ENCODE peak calls at places on chromosome 5, in five cellular contexts. F, G, C, O and U are unnamed samples.

GRCh38 chr5:51988561-51988960 is 605.3 kb downstream of the ISL1 start:
- DNase-seq in C (no peak), G (no peak), F (no peak), O (no peak), U (no peak)

GRCh38 chr5:103174147-103174546 is 54.0 kb downstream of the PPIP5K2 start:
- DNase-seq in G (no peak), O (no peak), F (no peak), C (no peak), U (no peak)

GRCh38 chr5:56429110-56429561 is 196.0 kb upstream of the ANKRD55 start:
- DNase-seq in O (no peak), G (peak; percentile 76), F (no peak), C (no peak), U (no peak)

GRCh38 chr5:151905639-151906038 is 19.0 kb downstream of the GLRA1 start:
- DNase-seq in O (no peak), C (no peak), G (no peak), F (no peak), U (no peak)

GRCh38 chr5:174182111-174182510 is 136.6 kb downstream of the NSG2 start:
- DNase-seq in C (no peak), F (no peak), G (no peak), O (no peak), U (no peak)

GRCh38 chr5:122751293-122751753 is 23.6 kb upstream of the SNX2 start:
- DNase-seq in F (no peak), G (no peak), C (no peak), O (no peak), U (no peak)

GRCh38 chr5:98872679-98873078 is 56.1 kb downstream of the CHD1 start:
- DNase-seq in F (no peak), C (no peak), G (no peak), O (no peak), U (no peak)

GRCh38 chr5:127909078-127909477 is 174.5 kb upstream of the SLC12A2 start:
- DNase-seq in G (no peak), C (no peak), F (no peak), O (no peak), U (no peak)

GRCh38 chr5:124748687-124749594 is 2.5 kb upstream of the ZNF608 start:
- DNase-seq in O (no peak), G (peak; percentile 80), C (no peak), F (peak; percentile 84), U (peak; percentile 41)

GRCh38 chr5:7927466-7928375 is 58.8 kb downstream of the MTRR start:
- DNase-seq in G (peak; percentile 64), O (no peak), F (peak; percentile 59), C (no peak), U (peak; percentile 20)

GRCh38 chr5:161094411-161094810 is 242.4 kb upstream of the ATP10B start:
- DNase-seq in G (no peak), C (no peak), F (no peak), O (no peak), U (no peak)

GRCh38 chr5:81232449-81233079 is 558 bp upstream of the CKMT2 start:
- DNase-seq in F (no peak), O (no peak), G (no peak), C (peak; percentile 81), U (no peak)

GRCh38 chr5:155689403-155689802 is 637.6 kb upstream of the SGCD start:
- DNase-seq in C (no peak), O (no peak), G (no peak), F (no peak), U (no peak)

GRCh38 chr5:102481044-102481715 is 17.6 kb downstream of the SLCO6A1 start:
- DNase-seq in F (no peak), G (no peak), O (no peak), C (no peak), U (no peak)

GRCh38 chr5:54936201-54936600 is 49.2 kb downstream of the ESM1 start:
- DNase-seq in C (no peak), F (no peak), G (no peak), O (no peak), U (no peak)

GRCh38 chr5:26388946-26389345 is 649.4 kb downstream of the CDH9 start:
- DNase-seq in C (no peak), F (no peak), O (no peak), G (no peak), U (no peak)

GRCh38 chr5:42429694-42430093 is 6.5 kb downstream of the GHR start:
- DNase-seq in F (no peak), O (no peak), G (no peak), C (no peak), U (no peak)

GRCh38 chr5:158967566-158967965 is 132.2 kb downstream of the EBF1 start:
- DNase-seq in O (no peak), C (no peak), F (no peak), G (no peak), U (no peak)

GRCh38 chr5:56457887-56458451 is 224.8 kb upstream of the ANKRD55 start:
- DNase-seq in C (no peak), G (no peak), O (no peak), F (no peak), U (no peak)

GRCh38 chr5:2750026-2750757 is 1.3 kb downstream of the IRX2 start:
- DNase-seq in F (no peak), G (no peak), C (no peak), O (no peak), U (no peak)

GRCh38 chr5:111755942-111756353 is 1.0 kb downstream of the NREP start:
- DNase-seq in G (no peak), C (no peak), F (no peak), O (no peak), U (no peak)

GRCh38 chr5:114325552-114325951 is 36.3 kb upstream of the KCNN2 start:
- DNase-seq in G (no peak), F (no peak), C (no peak), O (peak; percentile 28), U (no peak)

GRCh38 chr5:35377653-35378052 is 147.4 kb upstream of the PRLR start:
- DNase-seq in O (no peak), C (no peak), F (no peak), G (no peak), U (no peak)

GRCh38 chr5:124419531-124419930 is 326.9 kb downstream of the ZNF608 start:
- DNase-seq in O (no peak), C (no peak), G (no peak), F (no peak), U (no peak)

GRCh38 chr5:123813937-123814624 is 302.1 kb downstream of the CSNK1G3 start:
- DNase-seq in C (no peak), F (no peak), G (no peak), O (peak; percentile 65), U (no peak)

GRCh38 chr5:33969572-33970452 is 14.7 kb downstream of the SLC45A2 start:
- DNase-seq in O (no peak), F (no peak), C (no peak), G (no peak), U (no peak)

GRCh38 chr5:51378778-51379652 is 4.2 kb upstream of the ISL1 start:
- DNase-seq in G (no peak), O (no peak), F (no peak), C (no peak), U (no peak)

GRCh38 chr5:11302663-11303062 is 541.6 kb upstream of the DAP start:
- DNase-seq in O (no peak), G (no peak), F (no peak), C (no peak), U (no peak)

GRCh38 chr5:52915176-52915875 is 73.8 kb upstream of the ITGA2 start:
- DNase-seq in C (no peak), F (no peak), G (peak; percentile 40), O (no peak), U (no peak)

GRCh38 chr5:139960723-139961383 is 82.2 kb downstream of the NRG2 start:
- DNase-seq in O (no peak), C (no peak), F (no peak), G (no peak), U (no peak)

GRCh38 chr5:128062172-128062746 is 21.3 kb upstream of the SLC12A2 start:
- DNase-seq in F (no peak), C (no peak), O (peak; percentile 53), G (no peak), U (no peak)

GRCh38 chr5:90959262-90959661 is 400.7 kb downstream of the ADGRV1 start:
- DNase-seq in O (no peak), G (no peak), F (no peak), C (no peak), U (no peak)
- TF ChIP-seq CTCF in O (no peak), G (no peak), F (no peak), C (no peak), U (no peak)

GRCh38 chr5:1208743-1209551 is 7.6 kb downstream of the SLC6A19 start:
- DNase-seq in G (peak; percentile 38), C (no peak), O (no peak), F (no peak), U (no peak)
- TF ChIP-seq CTCF in G (no peak), C (no peak), O (peak; percentile 54), F (no peak), U (peak; percentile 34)

GRCh38 chr5:68286612-68286912 is 71.0 kb downstream of the PIK3R1 start:
- DNase-seq in O (no peak), G (no peak), C (no peak), F (no peak), U (no peak)
- TF ChIP-seq CTCF in O (no peak), G (no peak), C (no peak), F (peak; percentile 51), U (no peak)

GRCh38 chr5:109688647-109688998 is 1.1 kb upstream of the MAN2A1 start:
- DNase-seq in C (no peak), O (no peak), F (no peak), G (no peak), U (no peak)
- TF ChIP-seq CTCF in C (no peak), O (no peak), F (peak; percentile 63), G (no peak), U (peak; percentile 64)

GRCh38 chr5:176670449-176670848 is 23.2 kb downstream of the TSPAN17 start:
- DNase-seq in F (no peak), O (no peak), G (no peak), C (no peak), U (no peak)

GRCh38 chr5:176664479-176664878 is 17.2 kb downstream of the TSPAN17 start:
- DNase-seq in C (no peak), G (no peak), F (no peak), O (no peak), U (no peak)

GRCh38 chr5:176665517-176665916 is 18.2 kb downstream of the TSPAN17 start:
- DNase-seq in F (no peak), O (no peak), G (no peak), C (no peak), U (no peak)

GRCh38 chr5:176664886-176665285 is 17.6 kb downstream of the TSPAN17 start:
- DNase-seq in C (no peak), O (no peak), F (no peak), G (no peak), U (no peak)

DNA sequence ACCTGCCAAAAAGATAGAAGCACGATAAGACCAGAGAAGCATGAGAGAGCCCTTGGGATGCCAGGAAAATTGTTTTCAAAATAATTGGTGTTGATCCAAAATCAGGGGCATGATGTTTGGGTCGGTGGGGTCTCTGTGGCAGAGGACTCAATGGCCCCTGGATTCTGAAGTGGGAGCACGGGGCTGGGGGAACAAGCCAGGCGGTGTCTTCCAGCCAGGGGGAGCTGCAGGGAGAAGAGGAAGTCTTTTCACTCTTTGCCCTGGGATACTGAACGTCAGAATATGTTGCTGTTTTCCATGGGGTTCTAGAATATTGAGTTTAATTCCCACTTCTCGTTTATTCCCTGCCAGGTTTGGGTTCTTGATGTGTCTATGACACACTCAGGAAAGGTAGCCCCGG is 20.4 kb downstream of the TSPAN17 start:
- DNase-seq in C (no peak), O (no peak), F (no peak), G (no peak), U (no peak)
- TF ChIP-seq CTCF in C (no peak), O (no peak), F (no peak), G (no peak), U (no peak)

GRCh38 chr5:115374057-115374775 is 77.8 kb upstream of the CCDC112 start:
- DNase-seq in G (no peak), F (no peak), O (no peak), C (no peak), U (no peak)
- TF ChIP-seq CTCF in G (no peak), F (no peak), O (no peak), C (no peak), U (peak; percentile 10)